ENCODE peak calls at places on chromosome 10, in eight cellular contexts. V is AML-193; S is Peyer's patch; X is Kasumi-1; Q is activated CD4-positive, alpha-beta T cell treated with anti-CD3 and anti-CD28 coated beads, Interleukin-2, amount 50 U/mL, for 48 hours; G is lung; H is NCI-H510A treated with DMSO at 0.1 percent for 48 hours; K is activated T-helper 1 cell treated with anti-CD3 and anti-CD28 coated beads, Interleukin-12 subunit alpha, Interleukin-12 subunit beta, Interleukin-2, Interleukin-4 antibody, amounts not matched to agents 30 ng/mL and 10 ng/mL and 1 ng/mL, durations not matched to agents 14 hours and 24 hours and 36 hours. Y is an unnamed sample.
A peak's percentile ranks its signal among the peaks of the same experiment; 100 is the strongest.

GRCh38 chr10:88041243-88042161 is 178.1 kb downstream of the PTEN start:
- DNase-seq in V (no peak), S (no peak), X (no peak), Q (no peak), G (no peak), H (peak; percentile 6), K (no peak), Y (no peak)

GRCh38 chr10:110534571-110534970 is 32.9 kb upstream of the SMC3 start:
- DNase-seq in V (no peak), S (no peak), X (no peak), Q (no peak), G (no peak), H (no peak), K (no peak), Y (no peak)

GRCh38 chr10:58660577-58661255 is 148.0 kb downstream of the BICC1 start:
- DNase-seq in V (no peak), S (no peak), X (no peak), Q (no peak), G (no peak), H (no peak), K (no peak), Y (no peak)

GRCh38 chr10:121096617-121097431 is 245.7 kb downstream of the WDR11 start:
- DNase-seq in V (no peak), S (no peak), X (no peak), Q (no peak), G (no peak), H (no peak), K (no peak), Y (peak; percentile 33)

GRCh38 chr10:12637649-12638048 is 288.3 kb downstream of the CAMK1D start:
- DNase-seq in V (no peak), S (no peak), X (no peak), Q (no peak), G (no peak), H (no peak), K (no peak), Y (no peak)

GRCh38 chr10:86944471-86944870 is 12.9 kb downstream of the MMRN2 start:
- DNase-seq in V (no peak), S (no peak), X (no peak), Q (peak; percentile 1), G (no peak), H (no peak), K (no peak), Y (no peak)

GRCh38 chr10:6067457-6067856 is 5.3 kb upstream of the IL2RA start:
- DNase-seq in V (no peak), S (peak; percentile 11), X (no peak), Q (no peak), G (no peak), H (no peak), K (no peak), Y (no peak)

GRCh38 chr10:131954356-131954965 is 27.3 kb downstream of the BNIP3 start:
- DNase-seq in V (no peak), S (no peak), X (no peak), Q (no peak), G (no peak), H (no peak), K (no peak), Y (no peak)

GRCh38 chr10:20267734-20268133 is 451.5 kb downstream of the PLXDC2 start:
- DNase-seq in V (no peak), S (no peak), X (no peak), Q (no peak), G (no peak), H (no peak), K (no peak), Y (no peak)

GRCh38 chr10:30324448-30325110 is 24.5 kb downstream of the MTPAP start:
- DNase-seq in V (no peak), S (no peak), X (no peak), Q (no peak), G (no peak), H (no peak), K (no peak), Y (no peak)

GRCh38 chr10:14625210-14625621 is 149.5 kb downstream of the FAM107B start:
- DNase-seq in V (no peak), S (no peak), X (no peak), Q (no peak), G (no peak), H (no peak), K (no peak), Y (no peak)

GRCh38 chr10:31426425-31426824 is 107.4 kb downstream of the ZEB1 start:
- DNase-seq in V (no peak), S (no peak), X (no peak), Q (no peak), G (no peak), H (no peak), K (no peak), Y (no peak)

GRCh38 chr10:73814896-73815718 is 3.7 kb upstream of the NDST2 start:
- DNase-seq in V (no peak), S (no peak), X (peak; percentile 57), Q (no peak), G (no peak), H (no peak), K (no peak), Y (no peak)

GRCh38 chr10:49096890-49097445 is 18.4 kb downstream of the VSTM4 start:
- DNase-seq in V (no peak), S (no peak), X (no peak), Q (no peak), G (no peak), H (no peak), K (no peak), Y (no peak)

GRCh38 chr10:90306187-90306586 is 551.7 kb downstream of the HTR7 start:
- DNase-seq in V (no peak), S (no peak), X (no peak), Q (no peak), G (no peak), H (no peak), K (no peak), Y (no peak)

GRCh38 chr10:71644307-71645180 is 75.0 kb downstream of the C10orf105 start:
- DNase-seq in V (no peak), S (no peak), X (no peak), Q (no peak), G (no peak), H (no peak), K (no peak), Y (no peak)

GRCh38 chr10:106506509-106507265 is 657.8 kb downstream of the SORCS1 start:
- DNase-seq in V (no peak), S (no peak), X (no peak), Q (no peak), G (no peak), H (no peak), K (no peak), Y (no peak)

GRCh38 chr10:105506258-105506657 is 865.2 kb downstream of the SORCS3 start:
- DNase-seq in V (no peak), S (no peak), X (no peak), Q (no peak), G (no peak), H (no peak), K (no peak), Y (no peak)

GRCh38 chr10:13100349-13101294 is 659 bp downstream of the OPTN start:
- DNase-seq in V (peak; percentile 3), S (peak; percentile 27), X (no peak), Q (peak; percentile 45), G (peak; percentile 36), H (peak; percentile 16), K (peak; percentile 28), Y (peak; percentile 34)

GRCh38 chr10:3828404-3829192 is 43.6 kb upstream of the KLF6 start:
- DNase-seq in V (peak; percentile 3), S (no peak), X (peak; percentile 79), Q (peak; percentile 58), G (no peak), H (no peak), K (no peak), Y (no peak)

GRCh38 chr10:11871470-11871869 is 48.3 kb downstream of the PROSER2 start:
- DNase-seq in V (no peak), S (no peak), X (peak; percentile 83), Q (no peak), G (no peak), H (no peak), K (no peak), Y (no peak)

GRCh38 chr10:61990761-61991135 is 89.2 kb downstream of the ARID5B start:
- DNase-seq in V (no peak), S (no peak), X (no peak), Q (no peak), G (no peak), H (no peak), K (no peak), Y (no peak)

GRCh38 chr10:3652886-3653285 is 132.1 kb downstream of the KLF6 start:
- DNase-seq in V (no peak), S (no peak), X (no peak), Q (peak; percentile 56), G (no peak), H (no peak), K (no peak), Y (no peak)

GRCh38 chr10:112977294-112977951 is 27.4 kb downstream of the TCF7L2 start:
- DNase-seq in V (no peak), S (no peak), X (no peak), Q (no peak), G (no peak), H (peak; percentile 52), K (no peak), Y (no peak)

GRCh38 chr10:21138769-21139324 is 241.7 kb upstream of the NEBL start:
- DNase-seq in V (no peak), S (no peak), X (no peak), Q (no peak), G (no peak), H (peak; percentile 28), K (no peak), Y (no peak)

GRCh38 chr10:99631496-99631895 is 11.3 kb upstream of the SLC25A28 start:
- DNase-seq in V (no peak), S (no peak), X (no peak), Q (no peak), G (no peak), H (no peak), K (no peak), Y (no peak)

GRCh38 chr10:77037735-77038411 is 599.7 kb downstream of the KCNMA1 start:
- DNase-seq in V (no peak), S (no peak), X (no peak), Q (no peak), G (no peak), H (peak; percentile 24), K (no peak), Y (no peak)

GRCh38 chr10:22714524-22715289 is at the start of gene PIP4K2A:
- DNase-seq in V (peak; percentile 28), S (peak; percentile 79), X (peak; percentile 58), Q (peak; percentile 75), G (peak; percentile 74), H (peak; percentile 16), K (peak; percentile 72), Y (peak; percentile 82)

GRCh38 chr10:11529276-11529675 is 82.2 kb downstream of the USP6NL start:
- DNase-seq in V (no peak), S (no peak), X (no peak), Q (no peak), G (no peak), H (no peak), K (no peak), Y (no peak)

GRCh38 chr10:129446182-129446581 is 20.9 kb upstream of the MGMT start:
- DNase-seq in V (no peak), S (no peak), X (no peak), Q (no peak), G (no peak), H (no peak), K (no peak), Y (no peak)

GRCh38 chr10:92009445-92009844 is 85.9 kb downstream of the BTAF1 start:
- DNase-seq in V (no peak), S (no peak), X (no peak), Q (no peak), G (no peak), H (no peak), K (no peak), Y (no peak)

GRCh38 chr10:62650411-62650810 is 154.1 kb upstream of the ADO start:
- DNase-seq in V (no peak), S (no peak), X (no peak), Q (no peak), G (no peak), H (no peak), K (no peak), Y (no peak)